ENCODE peak calls at places on chromosomes 6 and 20, in seven cellular contexts. B is cardiac muscle cell, D is epithelial cell of esophagus, E is GM23248, K is upper lobe of right lung, G is choroid plexus epithelial cell, O is foreskin fibroblast. Y is an unnamed sample.

GRCh38 chr20:63234693-63235398 is 859 bp upstream of the BIRC7 start:
- DNase-seq in B (peak), G (no peak), E (peak), O (peak), K (no peak), D (peak), Y (peak)

GRCh38 chr20:4585104-4585753 is 136.5 kb upstream of the PRND start:
- DNase-seq in G (peak), K (no peak), D (peak), E (peak), O (peak), B (peak), Y (no peak)

GRCh38 chr6:16154904-16155303 is 26.0 kb downstream of the MYLIP start:
- DNase-seq in K (no peak), E (peak), B (peak), O (peak), G (peak), D (peak), Y (no peak)

GRCh38 chr6:7899889-7900213 is 10.7 kb downstream of the TXNDC5 start:
- DNase-seq in B (no peak), D (no peak), E (no peak), G (no peak), K (no peak), O (no peak), Y (no peak)

GRCh38 chr6:6690144-6690483 is 101.6 kb downstream of the LY86 start:
- DNase-seq in O (no peak), G (no peak), D (no peak), E (no peak), K (no peak), B (no peak), Y (no peak)

GRCh38 chr20:8309638-8310037 is 177.6 kb downstream of the PLCB1 start:
- DNase-seq in K (no peak), B (peak), O (no peak), G (peak), E (peak), D (peak), Y (no peak)

GRCh38 chr6:157330831-157331230 is 7.5 kb upstream of the TMEM242 start:
- DNase-seq in B (no peak), G (no peak), E (no peak), D (no peak), O (no peak), K (no peak), Y (no peak)

GRCh38 chr6:71043902-71044301 is 87.0 kb upstream of the B3GAT2 start:
- DNase-seq in B (peak), G (peak), K (no peak), O (peak), D (peak), E (peak), Y (no peak)

GRCh38 chr6:140252099-140252498 is 877.7 kb upstream of the CITED2 start:
- DNase-seq in D (peak), B (peak), O (peak), K (no peak), G (peak), E (peak), Y (no peak)

GRCh38 chr20:59174975-59175374 is 11.4 kb downstream of the ZNF831 start:
- DNase-seq in E (no peak), K (no peak), G (no peak), D (no peak), O (no peak), B (no peak), Y (no peak)

GRCh38 chr6:144612811-144613210 is 327.7 kb downstream of the UTRN start:
- DNase-seq in G (no peak), O (no peak), B (no peak), E (no peak), D (no peak), K (no peak), Y (no peak)

GRCh38 chr6:35044145-35044745 is 96.9 kb downstream of the TCP11 start:
- DNase-seq in K (no peak), G (peak), B (peak), O (peak), E (peak), D (peak), Y (no peak)

GRCh38 chr6:148648754-148649453 is 97.9 kb upstream of the UST start:
- DNase-seq in O (no peak), D (no peak), E (no peak), K (no peak), B (no peak), G (no peak), Y (no peak)

GRCh38 chr6:158488065-158488464 is 71.8 kb upstream of the TMEM181 start:
- DNase-seq in K (no peak), G (peak), B (peak), D (peak), E (peak), O (peak), Y (no peak)

GRCh38 chr6:86937219-86938079 is at the start of gene HTR1E:
- DNase-seq in E (peak), K (peak), G (peak), B (peak), O (peak), D (peak), Y (no peak)
- H3K4me3 ChIP-seq in E (peak), K (peak), G (peak), B (peak), O (no peak), D (peak), Y (no peak)

GRCh38 chr20:10312111-10312510 is 93.5 kb downstream of the SNAP25 start:
- DNase-seq in G (no peak), O (peak), D (no peak), K (no peak), B (no peak), E (peak), Y (no peak)

GRCh38 chr20:10314198-10314597 is 95.6 kb downstream of the SNAP25 start:
- DNase-seq in G (peak), B (peak), O (peak), E (peak), K (no peak), D (no peak), Y (no peak)

GRCh38 chr20:10313215-10313614 is 94.6 kb downstream of the SNAP25 start:
- DNase-seq in B (peak), G (peak), K (no peak), O (no peak), D (no peak), E (no peak), Y (no peak)

GRCh38 chr20:10315138-10315537 is 96.5 kb downstream of the SNAP25 start:
- DNase-seq in K (no peak), B (no peak), D (no peak), O (no peak), G (no peak), E (no peak), Y (no peak)

DNA sequence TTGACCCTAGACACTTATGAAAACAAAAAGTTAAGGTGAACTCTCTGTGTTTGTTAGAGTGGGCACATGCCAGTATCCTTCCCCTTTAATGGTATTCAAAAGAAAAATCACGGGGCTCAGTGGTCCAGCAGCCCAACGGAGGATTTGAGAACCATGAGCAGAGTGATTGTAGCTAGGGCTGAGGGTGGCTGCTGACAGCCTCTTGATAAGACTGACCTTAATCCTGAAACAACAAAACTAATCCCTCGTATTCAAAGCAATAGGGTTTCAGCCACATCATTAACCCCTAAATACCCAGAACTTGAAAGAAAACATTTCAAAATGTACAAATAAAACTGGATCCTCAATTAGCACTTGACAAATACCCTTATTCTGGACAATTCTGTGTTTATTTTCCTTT is 95.1 kb downstream of the SNAP25 start:
- DNase-seq in D (no peak), O (no peak), E (no peak), B (peak), G (peak), K (no peak), Y (no peak)
- H3K4me3 ChIP-seq in D (no peak), O (no peak), E (no peak), B (peak), G (no peak), K (no peak), Y (no peak)

GRCh38 chr6:121522771-121523386 is 87.4 kb downstream of the GJA1 start:
- DNase-seq in D (no peak), K (no peak), E (peak), G (peak), O (peak), B (peak), Y (no peak)
- H3K4me3 ChIP-seq in D (no peak), K (no peak), E (peak), G (no peak), O (peak), B (no peak), Y (no peak)

GRCh38 chr6:22361576-22361975 is 64.7 kb upstream of the PRL start:
- DNase-seq in K (no peak), O (no peak), D (peak), B (no peak), G (no peak), E (no peak), Y (no peak)
- H3K4me3 ChIP-seq in K (no peak), O (no peak), D (no peak), B (no peak), G (no peak), E (no peak), Y (no peak)

Y was measured in CD4-positive, CD25-positive, alpha-beta regulatory T cell.